ENCODE peak calls at places on chromosomes 11 and 22, in seven cellular contexts. F is adipocyte; K is CD4-positive, CD25-positive, alpha-beta regulatory T cell; W is left lung; C is heart left ventricle; P is transverse colon; O is pancreas. B is an unnamed sample. For H3K9me3, the result is how much of the 10 kb centered on the place peaks cover.

GRCh38 chr11:73233704-73234402 is 15.8 kb downstream of the P2RY2 start:
- DNase-seq in K (no peak), P (peak), C (no peak), F (peak), O (no peak), W (peak), B (no peak)

GRCh38 chr11:6298605-6299004 is 21.7 kb downstream of the CAVIN3 start:
- DNase-seq in C (peak), K (no peak), P (peak), W (no peak), F (peak), O (peak), B (no peak)

GRCh38 chr11:47523491-47524199 is 29.3 kb downstream of the CELF1 start:
- DNase-seq in K (peak), W (peak), C (peak), O (no peak), P (no peak), F (peak), B (no peak)

GRCh38 chr22:31806751-31807150 is 52.9 kb downstream of the DEPDC5 start:
- DNase-seq in K (no peak), C (no peak), O (no peak), P (no peak), W (no peak), F (no peak), B (no peak)

GRCh38 chr22:30400159-30400558 is 3.3 kb downstream of the SEC14L2 start:
- DNase-seq in F (no peak), O (no peak), K (no peak), P (no peak), C (no peak), W (no peak), B (no peak)

GRCh38 chr11:59610289-59610688 is 5.3 kb downstream of the OSBP start:
- DNase-seq in O (no peak), K (no peak), F (no peak), C (no peak), W (no peak), P (no peak), B (no peak)

GRCh38 chr22:30089655-30089974 is 9.4 kb downstream of the HORMAD2 start:
- DNase-seq in F (peak), P (no peak), C (no peak), O (no peak), K (no peak), W (no peak), B (no peak)

GRCh38 chr22:44862981-44863860 is 110.8 kb downstream of the ARHGAP8 start:
- DNase-seq in O (peak), W (no peak), K (no peak), C (no peak), F (no peak), P (no peak), B (no peak)

GRCh38 chr22:37419916-37420655 is 7.2 kb downstream of the ELFN2 start:
- DNase-seq in F (peak), C (no peak), K (no peak), W (no peak), P (no peak), O (peak), B (no peak)

GRCh38 chr11:103877221-103877620 is 159.2 kb upstream of the DDI1 start:
- DNase-seq in W (no peak), F (no peak), C (no peak), K (no peak), P (no peak), O (no peak), B (no peak)

GRCh38 chr22:37544955-37545702 is 15.2 kb upstream of the CDC42EP1 start:
- DNase-seq in K (no peak), C (peak), W (peak), F (peak), P (peak), O (peak), B (no peak)

GRCh38 chr22:45905924-45906865 is 70.8 kb downstream of the WNT7B start:
- DNase-seq in K (no peak), O (no peak), C (peak), P (no peak), W (no peak), F (peak), B (no peak)

GRCh38 chr22:42635531-42635930 is 4.9 kb downstream of the ATP5MGL start:
- DNase-seq in C (peak), K (no peak), W (peak), O (no peak), P (peak), F (peak), B (no peak)

GRCh38 chr11:18379201-18379600 is 15.2 kb upstream of the LDHA start:
- DNase-seq in O (no peak), K (no peak), C (no peak), W (no peak), P (no peak), F (no peak), B (no peak)

GRCh38 chr22:23705358-23705757 is 14.5 kb downstream of the RGL4 start:
- DNase-seq in W (no peak), F (no peak), K (no peak), C (no peak), P (no peak), O (no peak), B (no peak)

GRCh38 chr22:29580200-29580810 is 608 bp downstream of the NIPSNAP1 start:
- DNase-seq in C (no peak), F (no peak), K (no peak), P (peak), W (no peak), O (peak), B (no peak)

GRCh38 chr11:44464741-44465140 is 100.7 kb upstream of the CD82 start:
- DNase-seq in F (no peak), K (no peak), P (no peak), W (no peak), C (no peak), O (no peak), B (no peak)

GRCh38 chr11:35142481-35143207 is 3.7 kb downstream of the CD44 start:
- DNase-seq in W (no peak), C (no peak), O (no peak), K (no peak), F (peak), P (peak), B (no peak)

GRCh38 chr11:83641511-83641910 is 355.3 kb upstream of the CCDC90B start:
- DNase-seq in K (no peak), P (no peak), W (peak), F (peak), C (peak), O (no peak), B (no peak)

GRCh38 chr11:63937713-63938480 is 905 bp upstream of the NAA40 start:
- DNase-seq in K (no peak), P (peak), W (no peak), C (no peak), O (no peak), F (no peak), B (no peak)

GRCh38 chr11:27471588-27472397 is 797 bp downstream of the LGR4 start:
- DNase-seq in O (peak), F (peak), K (peak), W (peak), P (peak), C (peak), B (peak)

GRCh38 chr11:11374358-11375148 is 21.5 kb upstream of the CSNK2A3 start:
- DNase-seq in O (no peak), F (no peak), C (no peak), P (no peak), W (no peak), K (no peak), B (no peak)

GRCh38 chr11:87394924-87395323 is 357.2 kb downstream of the TMEM135 start:
- DNase-seq in K (no peak), W (no peak), F (no peak), C (no peak), P (no peak), O (no peak), B (no peak)

GRCh38 chr22:46054878-46055158 is 77.9 kb upstream of the WNT7B start:
- DNase-seq in W (peak), C (no peak), O (peak), K (no peak), P (no peak), F (no peak), B (no peak)

GRCh38 chr11:71204748-71205664 is 47.4 kb downstream of the SHANK2 start:
- DNase-seq in P (no peak), C (no peak), O (peak), K (no peak), F (no peak), W (no peak), B (no peak)

GRCh38 chr22:25482091-25482760 is 82.2 kb upstream of the GRK3 start:
- DNase-seq in P (no peak), F (no peak), W (no peak), K (no peak), C (no peak), O (no peak), B (no peak)

GRCh38 chr11:77557553-77557952 is 32.2 kb upstream of the AQP11 start:
- DNase-seq in C (no peak), F (peak), O (no peak), P (no peak), K (no peak), W (no peak), B (no peak)

GRCh38 chr11:117072517-117073218 is 25.6 kb downstream of the SIK3 start:
- DNase-seq in K (no peak), O (no peak), F (peak), P (no peak), C (no peak), W (no peak), B (no peak)

GRCh38 chr11:112260490-112260889 is at the start of gene PLET1:
- DNase-seq in K (no peak), F (no peak), P (no peak), W (no peak), O (no peak), C (no peak), B (no peak)

GRCh38 chr22:37735054-37735453 is 38.2 kb downstream of the TRIOBP start:
- DNase-seq in F (no peak), K (no peak), C (no peak), P (no peak), O (peak), W (no peak), B (no peak)

GRCh38 chr11:20238712-20239111 is 78.4 kb upstream of the DBX1 start:
- DNase-seq in K (no peak), O (peak), P (peak), C (no peak), W (peak), F (no peak), B (no peak)

GRCh38 chr22:17921871-17922821 is 102.2 kb downstream of the MICAL3 start:
- DNase-seq in O (no peak), W (peak), C (peak), F (no peak), P (peak), K (no peak), B (no peak)

GRCh38 chr11:12478743-12479142 is 101.4 kb downstream of the PARVA start:
- DNase-seq in K (no peak), W (no peak), P (no peak), O (no peak), C (peak), F (no peak), B (no peak)

GRCh38 chr11:99932684-99933083 is 754.4 kb upstream of the ARHGAP42 start:
- DNase-seq in C (no peak), O (no peak), K (no peak), P (no peak), F (no peak), W (no peak), B (no peak)
- H3K9me3 ChIP-seq in C (under half), O (under half), K (under half), P (under half), F (under half), W (under half), B (under half)

GRCh38 chr11:55106391-55106790 is 155.6 kb upstream of the TRIM48 start:
- DNase-seq in W (no peak), F (no peak), P (no peak), K (no peak), C (no peak), O (no peak), B (no peak)
- H3K9me3 ChIP-seq in W (under half), F (half or more), P (under half), K (under half), C (half or more), O (under half), B (under half)

GRCh38 chr22:47398491-47398890 is 636.0 kb downstream of the TBC1D22A start:
- DNase-seq in O (no peak), K (no peak), C (no peak), F (no peak), W (no peak), P (no peak), B (no peak)

GRCh38 chr22:47397673-47398072 is 635.2 kb downstream of the TBC1D22A start:
- DNase-seq in C (no peak), F (no peak), W (no peak), P (no peak), O (no peak), K (no peak), B (no peak)

GRCh38 chr22:47401592-47401898 is 639.1 kb downstream of the TBC1D22A start:
- DNase-seq in F (no peak), K (no peak), O (no peak), P (no peak), W (no peak), C (no peak), B (no peak)

GRCh38 chr22:47400701-47401591 is 638.5 kb downstream of the TBC1D22A start:
- DNase-seq in C (no peak), K (no peak), F (no peak), W (no peak), P (no peak), O (no peak), B (no peak)

GRCh38 chr22:47398921-47399790 is 636.7 kb downstream of the TBC1D22A start:
- DNase-seq in F (no peak), O (peak), W (no peak), C (no peak), K (no peak), P (no peak), B (no peak)
- H3K9me3 ChIP-seq in F (under half), O (under half), W (under half), C (under half), K (under half), P (under half), B (under half)

GRCh38 chr22:48585916-48586798 is 1241.5 kb downstream of the BRD1 start:
- DNase-seq in C (no peak), F (no peak), P (no peak), W (no peak), O (peak), K (no peak), B (no peak)
- H3K9me3 ChIP-seq in C (under half), F (under half), P (under half), W (under half), O (under half), K (under half), B (under half)

GRCh38 chr11:2661173-2662023 is 38.4 kb downstream of the KCNQ1OT1 start:
- DNase-seq in C (peak), F (no peak), K (no peak), W (no peak), P (no peak), O (no peak), B (no peak)

GRCh38 chr11:2662024-2662312 is 37.8 kb downstream of the KCNQ1OT1 start:
- DNase-seq in O (no peak), P (no peak), W (no peak), F (no peak), C (peak), K (no peak), B (no peak)

GRCh38 chr11:2663506-2663905 is 36.3 kb downstream of the KCNQ1OT1 start:
- DNase-seq in O (no peak), P (no peak), F (no peak), K (no peak), W (no peak), C (peak), B (no peak)

GRCh38 chr11:2663915-2664314 is 35.9 kb downstream of the KCNQ1OT1 start:
- DNase-seq in P (no peak), F (no peak), O (no peak), K (no peak), W (no peak), C (peak), B (no peak)

GRCh38 chr11:2662430-2663299 is 37.1 kb downstream of the KCNQ1OT1 start:
- DNase-seq in P (no peak), W (no peak), K (no peak), O (no peak), F (peak), C (peak), B (no peak)
- H3K9me3 ChIP-seq in P (under half), W (under half), K (under half), O (under half), F (under half), C (under half), B (under half)

DNA sequence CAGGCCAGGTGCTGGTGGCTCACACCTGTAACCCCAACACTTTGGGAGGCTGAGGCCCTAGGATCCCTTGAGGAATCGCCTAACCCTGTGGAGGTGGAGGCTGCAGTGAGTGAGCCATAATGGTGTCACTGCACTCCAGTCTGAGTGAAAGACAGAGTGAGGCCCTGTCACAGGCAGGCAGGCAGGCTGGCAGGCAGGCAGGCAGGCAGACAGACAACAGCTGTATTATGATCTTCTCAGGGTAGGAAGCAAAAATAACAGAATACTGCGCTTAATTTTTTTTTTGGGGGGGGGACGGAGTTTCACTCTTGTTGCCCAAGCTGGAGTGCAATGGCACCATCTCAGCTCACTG is 3901.6 kb upstream of the OR11H1 start:
- DNase-seq in K (no peak), W (no peak), F (no peak), C (no peak), O (peak), P (no peak), B (no peak)
- H3K9me3 ChIP-seq in K (under half), W (under half), F (under half), C (half or more), O (under half), P (half or more), B (under half)

DNA sequence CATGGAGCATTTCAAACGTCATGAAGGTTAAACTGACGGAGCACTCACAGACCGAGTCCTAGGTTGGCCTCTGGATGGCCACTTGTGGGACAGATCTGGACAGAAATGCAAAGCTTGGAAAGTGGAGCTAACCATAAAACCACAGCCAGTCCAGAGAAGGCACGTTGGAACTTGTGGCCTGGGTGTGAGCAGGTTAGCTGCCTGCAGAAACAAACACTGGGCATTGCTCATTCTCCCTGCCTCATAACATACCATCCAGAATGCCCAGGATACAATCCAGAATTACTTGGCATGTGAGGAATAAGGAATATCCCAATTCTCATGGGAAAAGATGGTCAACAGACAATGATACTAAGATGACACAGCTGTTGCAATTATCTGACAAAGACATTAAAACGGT is 1005.0 kb downstream of the TBC1D22A start:
- DNase-seq in O (no peak), P (no peak), F (no peak), C (no peak), W (no peak), K (no peak), B (no peak)
- H3K9me3 ChIP-seq in O (under half), P (under half), F (under half), C (under half), W (under half), K (under half), B (under half)